ENCODE peak calls at places on chromosomes 12 and 14, in four cellular contexts. S, R, P and K are unnamed samples.

GRCh38 chr12:100043657-100044056 is 58.9 kb upstream of the ANKS1B start:
- DNase-seq in R (no peak), S (no peak), P (peak), K (no peak)

GRCh38 chr14:69316449-69317391 is 56.8 kb downstream of the GALNT16 start:
- DNase-seq in P (peak), R (peak), S (peak), K (peak)

GRCh38 chr12:51222461-51222860 is 4.6 kb upstream of the POU6F1 start:
- DNase-seq in R (no peak), S (no peak), P (no peak), K (no peak)

GRCh38 chr12:124369055-124369900 is 74.4 kb downstream of the RFLNA start:
- DNase-seq in R (peak), P (peak), S (peak), K (peak)

GRCh38 chr12:80763874-80764273 is 47.2 kb downstream of the MYF5 start:
- DNase-seq in S (no peak), R (no peak), P (peak), K (no peak)

GRCh38 chr14:20671597-20672283 is 12.6 kb upstream of the RNASE4 start:
- DNase-seq in P (no peak), S (no peak), R (no peak), K (no peak)

GRCh38 chr12:53190108-53190729 is 9.5 kb upstream of the CSAD start:
- DNase-seq in R (no peak), P (peak), S (peak), K (no peak)

GRCh38 chr14:73237786-73238261 is 518 bp downstream of the PAPLN start:
- DNase-seq in P (no peak), R (no peak), S (no peak), K (no peak)

GRCh38 chr14:105519946-105520698 is 6.3 kb upstream of the TMEM121 start:
- DNase-seq in S (no peak), R (no peak), P (no peak), K (no peak)

GRCh38 chr12:117884161-117884560 is 84.6 kb downstream of the KSR2 start:
- DNase-seq in S (no peak), R (no peak), P (no peak), K (no peak)

GRCh38 chr12:6850796-6851152 is 312 bp downstream of the CDCA3 start:
- DNase-seq in S (no peak), P (no peak), R (no peak), K (no peak)

GRCh38 chr14:67998804-67999203 is 179.2 kb downstream of the RAD51B start:
- DNase-seq in P (no peak), R (no peak), S (no peak), K (no peak)

GRCh38 chr12:131755305-131756113 is 44.6 kb downstream of the SFSWAP start:
- DNase-seq in P (no peak), R (no peak), S (no peak), K (no peak)
- TF ChIP-seq CTCF in P (peak), R (no peak), S (no peak), K (no peak)

GRCh38 chr14:23299986-23300686 is 2.5 kb downstream of the PPP1R3E start:
- DNase-seq in R (no peak), P (no peak), S (no peak), K (no peak)

GRCh38 chr14:23297878-23298277 is 4.8 kb downstream of the PPP1R3E start:
- DNase-seq in S (no peak), P (no peak), R (no peak), K (no peak)

GRCh38 chr14:23299186-23299521 is 3.5 kb downstream of the PPP1R3E start:
- DNase-seq in R (no peak), P (no peak), S (no peak), K (no peak)

GRCh38 chr14:23300687-23301223 is 1.9 kb downstream of the PPP1R3E start:
- DNase-seq in P (no peak), R (peak), S (peak), K (no peak)

DNA sequence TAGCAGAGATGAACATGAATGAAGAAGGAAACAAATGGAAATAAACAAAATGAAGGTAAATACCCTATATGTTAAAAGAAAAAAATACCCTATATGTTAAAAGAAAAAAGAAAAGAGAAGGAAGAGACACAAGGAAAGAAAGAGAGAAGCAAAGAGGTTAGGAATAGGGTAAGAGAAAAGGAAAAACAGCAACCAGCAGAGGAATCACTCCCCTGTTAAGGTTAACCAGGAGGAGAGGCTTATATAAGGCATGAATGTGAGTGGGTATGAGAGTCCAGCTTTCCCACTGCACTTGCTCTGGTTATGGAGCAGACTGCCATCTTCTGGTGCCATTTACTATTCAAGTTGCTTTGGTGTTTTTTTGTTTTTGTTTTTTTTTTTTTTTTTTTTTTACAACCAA is 3.1 kb downstream of the PPP1R3E start:
- DNase-seq in P (peak), S (no peak), R (no peak), K (no peak)
- TF ChIP-seq CTCF in P (peak), S (no peak), R (no peak), K (no peak)

GRCh38 chr14:63993992-63994391 is 141.2 kb downstream of the SYNE2 start:
- DNase-seq in R (no peak), P (no peak), S (no peak), K (no peak)
- TF ChIP-seq CTCF in R (no peak), P (peak), S (no peak), K (no peak)

GRCh38 chr12:94284859-94285258 is 136.5 kb downstream of the PLXNC1 start:
- DNase-seq in P (no peak), R (no peak), S (no peak), K (no peak)

GRCh38 chr12:94286580-94287244 is 138.3 kb downstream of the PLXNC1 start:
- DNase-seq in R (no peak), P (no peak), S (no peak), K (no peak)

GRCh38 chr12:94284046-94284445 is 135.7 kb downstream of the PLXNC1 start:
- DNase-seq in R (no peak), S (no peak), P (no peak), K (no peak)

GRCh38 chr12:94287245-94287628 is 138.9 kb downstream of the PLXNC1 start:
- DNase-seq in P (no peak), S (no peak), R (no peak), K (no peak)

GRCh38 chr12:94285954-94286579 is 137.7 kb downstream of the PLXNC1 start:
- DNase-seq in R (no peak), S (no peak), P (no peak), K (no peak)
- TF ChIP-seq CTCF in R (no peak), S (no peak), P (no peak), K (no peak)

DNA sequence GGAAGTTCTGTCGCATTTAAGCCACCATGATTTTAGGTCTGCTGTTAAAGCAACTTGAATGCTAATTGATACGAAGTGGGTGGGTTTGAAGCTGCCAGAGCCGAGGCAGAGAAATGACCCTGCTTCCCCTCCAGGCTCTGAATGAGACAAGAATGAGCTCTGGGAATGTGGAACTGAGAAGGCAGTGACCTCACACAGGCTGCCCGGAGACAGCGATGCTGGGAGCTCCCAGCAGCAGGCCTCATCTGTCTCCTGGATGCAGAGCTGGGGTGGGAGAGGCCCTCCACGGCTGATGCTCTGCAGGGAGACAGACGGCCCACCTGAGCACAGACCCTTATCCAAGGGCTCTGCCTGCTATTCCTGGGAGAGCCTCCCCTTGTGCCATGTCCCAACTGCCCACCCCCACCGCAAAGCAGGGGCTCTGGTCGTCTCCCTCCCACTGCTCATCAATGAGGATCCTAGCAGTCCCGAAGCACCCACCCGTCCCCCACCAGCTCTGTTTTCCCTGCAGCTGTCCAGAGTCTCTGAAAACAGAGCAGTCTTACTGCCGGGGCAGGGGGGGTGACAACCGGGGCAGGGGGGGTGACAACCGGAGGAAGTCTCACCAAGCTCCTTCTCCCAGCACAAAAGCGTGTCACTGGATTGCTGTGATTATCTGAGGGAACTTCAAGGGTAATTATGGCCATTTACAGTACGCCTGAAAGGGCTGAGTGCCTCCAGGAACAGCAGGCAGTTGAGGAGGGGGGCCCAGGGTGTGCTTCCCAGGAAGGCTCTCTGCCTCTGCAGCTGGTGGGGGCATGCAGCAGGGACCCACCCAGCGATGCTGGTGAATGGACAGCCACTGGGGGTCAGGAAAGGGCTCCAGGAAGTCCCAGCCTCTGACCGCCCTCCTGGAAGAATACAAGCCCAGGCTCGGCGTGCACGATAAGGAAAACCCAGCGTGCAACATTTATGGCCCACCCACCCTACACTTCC is 67.8 kb downstream of the CHGA start:
- DNase-seq in R (no peak), S (no peak), P (no peak), K (no peak)
- TF ChIP-seq CTCF in R (peak), S (no peak), P (no peak), K (no peak)

GRCh38 chr14:99321955-99322730 is 50.1 kb upstream of the BCL11B start:
- DNase-seq in R (no peak), P (no peak), S (no peak), K (no peak)
- TF ChIP-seq CTCF in R (no peak), P (no peak), S (no peak), K (no peak)